ENCODE peak calls at places on chromosomes 11 and 22, in five cellular contexts. D is globus pallidus; G is Ammon's horn; B is ELR; M is activated CD4-positive, alpha-beta T cell treated with anti-CD3 and anti-CD28 coated beads, Interleukin-2, amount 50 U/mL, for 4 hours. I is an unnamed sample.

GRCh38 chr11:113293936-113294335 is 20.4 kb upstream of the TTC12 start:
- DNase-seq in D (no peak), G (no peak), B (no peak), M (no peak), I (no peak)

GRCh38 chr11:120577624-120578363 is 66.2 kb downstream of the GRIK4 start:
- DNase-seq in D (no peak), G (no peak), B (no peak), M (no peak), I (no peak)

GRCh38 chr11:112786886-112787530 is 174.2 kb upstream of the NCAM1 start:
- DNase-seq in D (no peak), G (no peak), B (no peak), M (no peak), I (no peak)

GRCh38 chr11:32312206-32312817 is 123.0 kb downstream of the WT1 start:
- DNase-seq in D (no peak), G (no peak), B (peak; percentile 33), M (no peak), I (no peak)

GRCh38 chr11:77547863-77548551 is 41.7 kb upstream of the AQP11 start:
- DNase-seq in D (peak; percentile 82), G (peak; percentile 87), B (peak; percentile 80), M (peak; percentile 3), I (no peak)

GRCh38 chr11:129315781-129316579 is 59.7 kb upstream of the BARX2 start:
- DNase-seq in D (no peak), G (no peak), B (no peak), M (no peak), I (no peak)

GRCh38 chr11:12029738-12030363 is 21.4 kb upstream of the DKK3 start:
- DNase-seq in D (no peak), G (no peak), B (peak; percentile 83), M (no peak), I (no peak)

GRCh38 chr22:32574397-32574796 is 99.8 kb downstream of the FBXO7 start:
- DNase-seq in D (no peak), G (peak; percentile 15), B (no peak), M (no peak), I (no peak)

GRCh38 chr11:63530021-63530420 is 6.6 kb upstream of the PLAAT4 start:
- DNase-seq in D (peak; percentile 90), G (peak; percentile 67), B (no peak), M (no peak), I (no peak)

GRCh38 chr22:24039046-24039445 is 27.9 kb downstream of the CABIN1 start:
- DNase-seq in D (no peak), G (no peak), B (no peak), M (no peak), I (no peak)

I was measured in activated T-helper 9 cell treated with anti-CD3 and anti-CD28 coated beads, Interleukin-2, amount 50 U/mL, for 16 hours.